ENCODE peak calls at places on chromosomes 4 and X, in four cellular contexts. One of them, this sample, is unnamed.

GRCh38 chr4:30821891-30822612 is 101.9 kb downstream of the PCDH7 start:
- DNase-seq in A549: peak
- DNase-seq in epithelial cell of proximal tubule: no peak
- DNase-seq in lung: no peak
- DNase-seq in this sample: no peak

GRCh38 chr4:168688584-168688983 is 191.7 kb downstream of the PALLD start:
- DNase-seq in epithelial cell of proximal tubule: no peak
- DNase-seq in A549: no peak
- DNase-seq in lung: no peak
- DNase-seq in this sample: no peak

GRCh38 chr4:73761856-73762255 is 21.5 kb downstream of the CXCL8 start:
- DNase-seq in A549: no peak
- DNase-seq in lung: no peak
- DNase-seq in epithelial cell of proximal tubule: no peak
- DNase-seq in this sample: no peak

GRCh38 chrX:19627533-19627932 is 112.2 kb upstream of the MAP3K15 start:
- DNase-seq in A549: no peak
- DNase-seq in lung: no peak
- DNase-seq in epithelial cell of proximal tubule: no peak
- DNase-seq in this sample: no peak

GRCh38 chr4:70849277-70849676 is 9.6 kb upstream of the GRSF1 start:
- DNase-seq in epithelial cell of proximal tubule: no peak
- DNase-seq in lung: no peak
- DNase-seq in A549: no peak
- DNase-seq in this sample: no peak

GRCh38 chr4:161256716-161257115 is 907.1 kb downstream of the FSTL5 start:
- DNase-seq in lung: no peak
- DNase-seq in epithelial cell of proximal tubule: no peak
- DNase-seq in A549: peak
- DNase-seq in this sample: no peak

GRCh38 chrX:130111220-130111934 is 1.1 kb upstream of the ELF4 start:
- DNase-seq in epithelial cell of proximal tubule: no peak
- DNase-seq in A549: peak
- DNase-seq in lung: no peak
- DNase-seq in this sample: no peak

GRCh38 chr4:7204656-7205387 is 12.5 kb downstream of the SORCS2 start:
- DNase-seq in epithelial cell of proximal tubule: no peak
- DNase-seq in lung: no peak
- DNase-seq in A549: no peak
- DNase-seq in this sample: no peak

GRCh38 chr4:94165256-94165655 is 42.4 kb upstream of the SMARCAD1 start:
- DNase-seq in epithelial cell of proximal tubule: no peak
- DNase-seq in A549: no peak
- DNase-seq in lung: no peak
- DNase-seq in this sample: no peak

GRCh38 chr4:119040711-119041185 is 94.9 kb upstream of the MYOZ2 start:
- DNase-seq in lung: no peak
- DNase-seq in A549: no peak
- DNase-seq in epithelial cell of proximal tubule: peak
- DNase-seq in this sample: peak

GRCh38 chr4:186845137-186845842 is 121.6 kb upstream of the FAT1 start:
- DNase-seq in A549: peak
- DNase-seq in epithelial cell of proximal tubule: peak
- DNase-seq in lung: no peak
- DNase-seq in this sample: peak

GRCh38 chr4:55183926-55184599 is 58.7 kb upstream of the KDR start:
- DNase-seq in lung: no peak
- DNase-seq in epithelial cell of proximal tubule: peak
- DNase-seq in A549: peak
- DNase-seq in this sample: peak

GRCh38 chr4:119103263-119103662 is 32.4 kb upstream of the MYOZ2 start:
- DNase-seq in A549: peak
- DNase-seq in lung: no peak
- DNase-seq in epithelial cell of proximal tubule: peak
- DNase-seq in this sample: peak

GRCh38 chr4:23888421-23889319 is 1.2 kb downstream of the PPARGC1A start:
- DNase-seq in epithelial cell of proximal tubule: no peak
- DNase-seq in A549: no peak
- DNase-seq in lung: peak
- DNase-seq in this sample: no peak

GRCh38 chrX:56728752-56729151 is 291 bp upstream of the NBDY start:
- DNase-seq in lung: no peak
- DNase-seq in epithelial cell of proximal tubule: no peak
- DNase-seq in A549: peak
- DNase-seq in this sample: no peak

GRCh38 chr4:47531241-47531953 is 46.3 kb downstream of the ATP10D start:
- DNase-seq in epithelial cell of proximal tubule: peak
- DNase-seq in lung: no peak
- DNase-seq in A549: peak
- DNase-seq in this sample: no peak

GRCh38 chrX:42149786-42150185 is 226.4 kb upstream of the CASK start:
- DNase-seq in lung: no peak
- DNase-seq in A549: no peak
- DNase-seq in epithelial cell of proximal tubule: no peak
- DNase-seq in this sample: no peak

GRCh38 chrX:19174401-19175025 is 52.2 kb upstream of the ADGRG2 start:
- DNase-seq in A549: peak
- DNase-seq in epithelial cell of proximal tubule: peak
- DNase-seq in lung: no peak
- DNase-seq in this sample: peak

GRCh38 chr4:1595789-1596325 is 88.3 kb downstream of the FAM53A start:
- DNase-seq in lung: no peak
- DNase-seq in epithelial cell of proximal tubule: no peak
- DNase-seq in A549: no peak
- DNase-seq in this sample: no peak

GRCh38 chrX:152647978-152648377 is 10.3 kb downstream of the GABRQ start:
- DNase-seq in A549: no peak
- DNase-seq in epithelial cell of proximal tubule: no peak
- DNase-seq in lung: no peak
- DNase-seq in this sample: no peak

GRCh38 chr4:98780111-98780549 is 121.7 kb upstream of the TSPAN5 start:
- DNase-seq in epithelial cell of proximal tubule: no peak
- DNase-seq in lung: no peak
- DNase-seq in A549: no peak
- DNase-seq in this sample: no peak

GRCh38 chr4:21451032-21451431 is 497.5 kb downstream of the KCNIP4 start:
- DNase-seq in lung: no peak
- DNase-seq in epithelial cell of proximal tubule: peak
- DNase-seq in A549: no peak
- DNase-seq in this sample: no peak

GRCh38 chr4:42995343-42995944 is 102.9 kb downstream of the GRXCR1 start:
- DNase-seq in A549: peak
- DNase-seq in epithelial cell of proximal tubule: peak
- DNase-seq in lung: no peak
- DNase-seq in this sample: no peak

GRCh38 chr4:8552581-8553205 is 27.5 kb upstream of the GPR78 start:
- DNase-seq in A549: no peak
- DNase-seq in epithelial cell of proximal tubule: no peak
- DNase-seq in lung: no peak
- DNase-seq in this sample: no peak

GRCh38 chrX:155612312-155613224 is at the start of gene TMLHE:
- DNase-seq in A549: peak
- DNase-seq in lung: peak
- DNase-seq in epithelial cell of proximal tubule: no peak
- DNase-seq in this sample: peak

GRCh38 chr4:57064811-57065711 is 45.1 kb downstream of the IGFBP7 start:
- DNase-seq in epithelial cell of proximal tubule: no peak
- DNase-seq in lung: no peak
- DNase-seq in A549: peak
- DNase-seq in this sample: peak

GRCh38 chr4:153533387-153533786 is 67.2 kb downstream of the TMEM131L start:
- DNase-seq in A549: no peak
- DNase-seq in epithelial cell of proximal tubule: no peak
- DNase-seq in lung: no peak
- DNase-seq in this sample: no peak

GRCh38 chrX:100895365-100896075 is 21.4 kb upstream of the NOX1 start:
- DNase-seq in lung: no peak
- DNase-seq in A549: peak
- DNase-seq in epithelial cell of proximal tubule: no peak
- DNase-seq in this sample: no peak

GRCh38 chr4:173748353-173748752 is 218.3 kb upstream of the HAND2 start:
- DNase-seq in lung: no peak
- DNase-seq in epithelial cell of proximal tubule: no peak
- DNase-seq in A549: no peak
- DNase-seq in this sample: no peak

GRCh38 chrX:83658731-83659130 is 150.6 kb downstream of the POU3F4 start:
- DNase-seq in lung: no peak
- DNase-seq in epithelial cell of proximal tubule: no peak
- DNase-seq in A549: peak
- DNase-seq in this sample: no peak

GRCh38 chr4:36004231-36004851 is 240.0 kb downstream of the ARAP2 start:
- DNase-seq in lung: no peak
- DNase-seq in epithelial cell of proximal tubule: no peak
- DNase-seq in A549: no peak
- DNase-seq in this sample: no peak

GRCh38 chr4:142960134-142960533 is 114.0 kb upstream of the INPP4B start:
- DNase-seq in lung: no peak
- DNase-seq in A549: no peak
- DNase-seq in epithelial cell of proximal tubule: no peak
- DNase-seq in this sample: no peak

DNA sequence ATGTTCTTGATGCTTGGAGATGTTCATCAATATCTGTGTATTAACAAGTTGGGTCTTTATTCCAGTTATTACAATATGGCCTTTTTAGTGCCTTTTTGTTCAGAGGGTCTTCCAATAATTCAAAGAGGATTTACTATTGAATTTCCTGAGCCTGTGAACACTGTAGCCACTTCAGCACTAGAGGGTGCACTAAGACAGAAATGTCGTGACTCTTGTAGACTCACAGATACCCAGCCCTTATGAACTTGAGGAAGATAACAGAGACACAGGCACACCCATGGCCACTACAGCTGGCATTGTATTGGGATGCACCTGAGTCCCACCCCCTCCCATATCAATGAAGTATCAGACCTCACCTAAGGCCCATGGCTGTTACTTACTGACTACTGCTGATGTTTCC is 54.4 kb upstream of the ACTRT1 start:
- DNase-seq in epithelial cell of proximal tubule: no peak
- DNase-seq in A549: peak
- DNase-seq in lung: no peak
- DNase-seq in this sample: no peak
- TF ChIP-seq CTCF in epithelial cell of proximal tubule: peak
- TF ChIP-seq CTCF in A549: peak
- TF ChIP-seq CTCF in lung: no peak
- TF ChIP-seq CTCF in this sample: no peak

DNA sequence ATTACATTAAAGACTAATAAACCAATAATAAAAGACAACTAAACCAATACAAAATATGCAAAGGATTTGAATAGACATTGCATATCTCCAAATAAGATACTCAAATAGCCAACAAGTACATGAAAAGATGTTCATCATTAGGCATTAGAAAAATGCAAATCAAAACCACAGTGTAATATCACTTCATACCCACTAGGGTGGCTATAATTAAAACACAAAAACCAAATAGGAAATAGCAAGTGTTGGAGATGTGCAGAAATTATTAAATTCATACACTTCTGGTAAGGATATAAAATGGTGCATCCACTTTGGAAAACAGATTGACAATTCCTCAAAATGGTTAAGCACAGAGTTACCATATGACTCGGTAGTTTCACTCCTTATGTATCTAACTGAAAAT is 860.8 kb upstream of the DIAPH2 start:
- DNase-seq in epithelial cell of proximal tubule: no peak
- DNase-seq in A549: no peak
- DNase-seq in lung: no peak
- DNase-seq in this sample: no peak
- TF ChIP-seq CTCF in epithelial cell of proximal tubule: no peak
- TF ChIP-seq CTCF in A549: no peak
- TF ChIP-seq CTCF in lung: no peak
- TF ChIP-seq CTCF in this sample: no peak

GRCh38 chrX:94058728-94059382 is 384.8 kb downstream of the FAM133A start:
- DNase-seq in A549: peak
- DNase-seq in lung: no peak
- DNase-seq in epithelial cell of proximal tubule: no peak
- DNase-seq in this sample: no peak
- TF ChIP-seq CTCF in A549: peak
- TF ChIP-seq CTCF in lung: no peak
- TF ChIP-seq CTCF in epithelial cell of proximal tubule: peak
- TF ChIP-seq CTCF in this sample: peak

DNA sequence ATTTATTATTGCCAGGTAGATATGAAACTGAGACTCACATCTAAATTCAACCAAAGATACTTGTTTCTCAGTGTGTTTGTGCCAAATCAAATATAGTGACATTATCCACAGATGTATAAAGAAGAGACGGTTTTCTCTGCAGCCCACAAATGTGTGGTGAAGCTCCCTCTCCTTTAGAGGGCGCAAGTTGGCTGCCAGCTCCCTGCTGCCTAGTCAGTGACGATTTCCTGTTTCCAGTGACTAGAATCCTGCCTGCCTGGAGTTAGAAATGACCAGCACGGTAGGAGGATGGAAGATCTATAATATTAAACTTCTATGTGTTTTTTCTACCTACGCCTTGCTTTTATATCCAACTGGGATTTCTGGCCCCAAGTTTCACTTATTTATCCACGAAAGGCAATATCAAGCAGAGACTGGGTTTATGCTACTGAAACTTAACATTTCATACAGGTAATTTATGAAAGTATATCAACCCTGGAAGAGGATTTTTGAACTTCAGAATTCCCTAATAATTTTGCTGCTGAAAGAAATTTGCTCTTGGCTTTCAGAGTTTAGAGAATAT is 1793.7 kb upstream of the TENM3 start:
- DNase-seq in epithelial cell of proximal tubule: no peak
- DNase-seq in lung: no peak
- DNase-seq in A549: peak
- DNase-seq in this sample: no peak
- TF ChIP-seq CTCF in epithelial cell of proximal tubule: peak
- TF ChIP-seq CTCF in lung: no peak
- TF ChIP-seq CTCF in A549: peak
- TF ChIP-seq CTCF in this sample: peak

GRCh38 chr4:41693629-41694028 is 54.9 kb downstream of the PHOX2B start:
- DNase-seq in epithelial cell of proximal tubule: no peak
- DNase-seq in lung: no peak
- DNase-seq in A549: peak
- DNase-seq in this sample: peak
- TF ChIP-seq CTCF in epithelial cell of proximal tubule: peak
- TF ChIP-seq CTCF in lung: no peak
- TF ChIP-seq CTCF in A549: peak
- TF ChIP-seq CTCF in this sample: peak

GRCh38 chrX:110145305-110145704 is 142.4 kb downstream of the TMEM164 start:
- DNase-seq in epithelial cell of proximal tubule: no peak
- DNase-seq in lung: no peak
- DNase-seq in A549: no peak
- DNase-seq in this sample: no peak

GRCh38 chrX:110142096-110142495 is 139.2 kb downstream of the TMEM164 start:
- DNase-seq in lung: no peak
- DNase-seq in epithelial cell of proximal tubule: no peak
- DNase-seq in A549: no peak
- DNase-seq in this sample: no peak

GRCh38 chrX:110145854-110146253 is 142.9 kb downstream of the TMEM164 start:
- DNase-seq in epithelial cell of proximal tubule: no peak
- DNase-seq in A549: peak
- DNase-seq in lung: no peak
- DNase-seq in this sample: no peak

GRCh38 chrX:110143454-110144210 is 140.7 kb downstream of the TMEM164 start:
- DNase-seq in epithelial cell of proximal tubule: no peak
- DNase-seq in A549: no peak
- DNase-seq in lung: no peak
- DNase-seq in this sample: no peak

GRCh38 chrX:110146521-110146920 is 143.6 kb downstream of the TMEM164 start:
- DNase-seq in A549: peak
- DNase-seq in lung: peak
- DNase-seq in epithelial cell of proximal tubule: no peak
- DNase-seq in this sample: peak
- TF ChIP-seq CTCF in A549: peak
- TF ChIP-seq CTCF in lung: peak
- TF ChIP-seq CTCF in epithelial cell of proximal tubule: peak
- TF ChIP-seq CTCF in this sample: peak

This sample was measured in AG09319.